ENCODE peak calls at places on chromosomes 11 and 22, in nine cellular contexts. H is SJSA1; O is left lobe of liver; G is tibial nerve; V is uterus; T is activated CD4-positive, alpha-beta T cell treated with anti-CD3 and anti-CD28 coated beads for 1 hour; L is NCI-H1105; D is stimulated activated CD4-positive, alpha-beta T cell treated with anti-CD3 and anti-CD28 coated beads, Interleukin-1b, Interleukin-23, amount 100 ng/mL, for 1 hour; B is A549. W is an unnamed sample.
A peak's percentile ranks its signal among the peaks of the same experiment; 100 is the strongest.

GRCh38 chr22:36641902-36642640 is 61.5 kb downstream of the CACNG2 start:
- DNase-seq in H (no peak), O (no peak), G (no peak), V (no peak), T (no peak), L (no peak), D (no peak), B (peak; percentile 20), W (no peak)

GRCh38 chr22:28341001-28341400 is 338.6 kb downstream of the TTC28 start:
- DNase-seq in H (no peak), O (no peak), G (no peak), V (no peak), T (no peak), L (no peak), D (no peak), B (no peak), W (no peak)

GRCh38 chr11:111515591-111515990 is 1.0 kb downstream of the HOATZ start:
- DNase-seq in H (no peak), O (no peak), G (no peak), V (no peak), T (no peak), L (no peak), D (no peak), B (no peak), W (no peak)

GRCh38 chr11:112345708-112346107 is 85.0 kb upstream of the PLET1 start:
- DNase-seq in H (no peak), O (no peak), G (no peak), V (no peak), T (no peak), L (no peak), D (no peak), B (no peak), W (no peak)

GRCh38 chr11:46348566-46348981 is 1.3 kb downstream of the DGKZ start:
- DNase-seq in H (no peak), O (no peak), G (no peak), V (no peak), T (peak; percentile 23), L (no peak), D (no peak), B (no peak), W (no peak)

GRCh38 chr22:20435436-20436308 is 2.0 kb downstream of the SCARF2 start:
- DNase-seq in H (no peak), O (no peak), G (no peak), V (no peak), T (no peak), L (no peak), D (no peak), B (no peak), W (no peak)

GRCh38 chr11:75506827-75507226 is 18.9 kb downstream of the GDPD5 start:
- DNase-seq in H (no peak), O (no peak), G (no peak), V (no peak), T (no peak), L (no peak), D (no peak), B (no peak), W (no peak)

GRCh38 chr22:39932918-39933649 is 27.1 kb upstream of the TMA7B start:
- DNase-seq in H (no peak), O (peak; percentile 63), G (no peak), V (no peak), T (no peak), L (no peak), D (no peak), B (peak; percentile 22), W (peak; percentile 55)

GRCh38 chr11:63229815-63230214 is 13.6 kb downstream of the SLC22A25 start:
- DNase-seq in H (no peak), O (no peak), G (no peak), V (no peak), T (no peak), L (no peak), D (no peak), B (no peak), W (no peak)

GRCh38 chr11:124748481-124749338 is 3.3 kb downstream of the VSIG2 start:
- DNase-seq in H (no peak), O (no peak), G (no peak), V (no peak), T (no peak), L (no peak), D (no peak), B (no peak), W (no peak)

GRCh38 chr11:104997288-104997687 is 25.7 kb downstream of the CASP5 start:
- DNase-seq in H (no peak), O (no peak), G (no peak), V (no peak), T (no peak), L (no peak), D (no peak), B (peak; percentile 33), W (no peak)

GRCh38 chr11:125270711-125271110 is 106.2 kb downstream of the PKNOX2 start:
- DNase-seq in H (no peak), O (no peak), G (no peak), V (no peak), T (no peak), L (no peak), D (no peak), B (no peak), W (no peak)

GRCh38 chr22:46991666-46992065 is 229.2 kb downstream of the TBC1D22A start:
- DNase-seq in H (no peak), O (no peak), G (no peak), V (no peak), T (no peak), L (no peak), D (no peak), B (no peak), W (no peak)

GRCh38 chr22:38317995-38318715 is 922 bp upstream of the CSNK1E start:
- DNase-seq in H (peak; percentile 93), O (no peak), G (peak; percentile 41), V (peak; percentile 76), T (no peak), L (no peak), D (no peak), B (peak; percentile 85), W (peak; percentile 38)

GRCh38 chr11:75919525-75919924 is 104.5 kb downstream of the UVRAG start:
- DNase-seq in H (no peak), O (no peak), G (no peak), V (no peak), T (no peak), L (no peak), D (no peak), B (no peak), W (no peak)

GRCh38 chr11:15714641-15715399 is 600.1 kb downstream of the INSC start:
- DNase-seq in H (no peak), O (no peak), G (no peak), V (no peak), T (no peak), L (peak; percentile 97), D (no peak), B (no peak), W (no peak)

GRCh38 chr11:113906038-113906437 is 1.4 kb downstream of the HTR3B start:
- DNase-seq in H (no peak), O (no peak), G (no peak), V (no peak), T (no peak), L (no peak), D (no peak), B (peak; percentile 54), W (peak; percentile 35)

GRCh38 chr11:117328414-117329010 is 858 bp downstream of the CEP164 start:
- DNase-seq in H (no peak), O (no peak), G (no peak), V (peak; percentile 60), T (no peak), L (peak; percentile 4), D (no peak), B (no peak), W (no peak)

GRCh38 chr11:47950396-47950795 is 30.0 kb upstream of the PTPRJ start:
- DNase-seq in H (peak; percentile 47), O (no peak), G (no peak), V (no peak), T (peak; percentile 46), L (no peak), D (peak; percentile 36), B (no peak), W (no peak)